ENCODE peak calls at places on chromosomes 11 and 22, in five cellular contexts. One of them, this sample, is unnamed.

GRCh38 chr11:46308632-46309419 is 31.4 kb downstream of the CREB3L1 start:
- DNase-seq in heart right ventricle: peak; percentile 80
- DNase-seq in neuronal stem cell: peak; percentile 60
- DNase-seq in lower leg skin: peak; percentile 96
- DNase-seq in A549: peak; percentile 91
- DNase-seq in this sample: peak; percentile 80

GRCh38 chr22:39207141-39208012 is 37.4 kb downstream of the PDGFB start:
- DNase-seq in A549: no peak
- DNase-seq in neuronal stem cell: no peak
- DNase-seq in heart right ventricle: no peak
- DNase-seq in lower leg skin: peak; percentile 78
- DNase-seq in this sample: no peak

GRCh38 chr11:116640641-116641402 is 132.0 kb downstream of the BUD13 start:
- DNase-seq in A549: no peak
- DNase-seq in lower leg skin: peak; percentile 50
- DNase-seq in neuronal stem cell: no peak
- DNase-seq in heart right ventricle: no peak
- DNase-seq in this sample: no peak

GRCh38 chr11:90220391-90220790 is 2.5 kb downstream of the CHORDC1 start:
- DNase-seq in heart right ventricle: no peak
- DNase-seq in neuronal stem cell: no peak
- DNase-seq in A549: peak; percentile 7
- DNase-seq in lower leg skin: no peak
- DNase-seq in this sample: no peak

GRCh38 chr22:17777005-17777716 is 2.9 kb upstream of the BID start:
- DNase-seq in heart right ventricle: peak; percentile 42
- DNase-seq in A549: no peak
- DNase-seq in lower leg skin: no peak
- DNase-seq in neuronal stem cell: no peak
- DNase-seq in this sample: peak; percentile 82

GRCh38 chr11:129896062-129896461 is 684 bp upstream of the NFRKB start:
- DNase-seq in heart right ventricle: no peak
- DNase-seq in lower leg skin: no peak
- DNase-seq in neuronal stem cell: no peak
- DNase-seq in A549: peak; percentile 8
- DNase-seq in this sample: no peak

GRCh38 chr11:66639066-66639813 is 737 bp downstream of the RBM4 start:
- DNase-seq in heart right ventricle: peak; percentile 16
- DNase-seq in neuronal stem cell: no peak
- DNase-seq in lower leg skin: peak; percentile 39
- DNase-seq in A549: no peak
- DNase-seq in this sample: peak; percentile 37

GRCh38 chr11:95788921-95789505 is 569 bp downstream of the FAM76B start:
- DNase-seq in heart right ventricle: peak; percentile 6
- DNase-seq in A549: peak; percentile 28
- DNase-seq in lower leg skin: no peak
- DNase-seq in neuronal stem cell: peak; percentile 54
- DNase-seq in this sample: peak; percentile 57

GRCh38 chr22:46626911-46627805 is 7.0 kb downstream of the GRAMD4 start:
- DNase-seq in lower leg skin: no peak
- DNase-seq in heart right ventricle: no peak
- DNase-seq in neuronal stem cell: no peak
- DNase-seq in A549: no peak
- DNase-seq in this sample: no peak

GRCh38 chr22:42080287-42080686 is 787 bp downstream of the SMDT1 start:
- DNase-seq in heart right ventricle: no peak
- DNase-seq in A549: no peak
- DNase-seq in lower leg skin: peak; percentile 85
- DNase-seq in neuronal stem cell: no peak
- DNase-seq in this sample: peak; percentile 35

GRCh38 chr11:10579700-10580099 is 11.2 kb upstream of the LYVE1 start:
- DNase-seq in A549: no peak
- DNase-seq in lower leg skin: no peak
- DNase-seq in neuronal stem cell: no peak
- DNase-seq in heart right ventricle: no peak
- DNase-seq in this sample: no peak

GRCh38 chr11:111417011-111417765 is 38.1 kb upstream of the POU2AF1 start:
- DNase-seq in A549: no peak
- DNase-seq in heart right ventricle: no peak
- DNase-seq in neuronal stem cell: no peak
- DNase-seq in lower leg skin: peak; percentile 58
- DNase-seq in this sample: no peak

GRCh38 chr22:20064140-20064480 is 15.9 kb upstream of the DGCR8 start:
- DNase-seq in A549: no peak
- DNase-seq in neuronal stem cell: no peak
- DNase-seq in heart right ventricle: no peak
- DNase-seq in lower leg skin: no peak
- DNase-seq in this sample: no peak

GRCh38 chr11:86737752-86738151 is 62.6 kb upstream of the PRSS23 start:
- DNase-seq in neuronal stem cell: no peak
- DNase-seq in lower leg skin: no peak
- DNase-seq in heart right ventricle: no peak
- DNase-seq in A549: no peak
- DNase-seq in this sample: no peak

GRCh38 chr11:9858822-9859221 is 194.9 kb downstream of the SWAP70 start:
- DNase-seq in A549: no peak
- DNase-seq in heart right ventricle: no peak
- DNase-seq in lower leg skin: no peak
- DNase-seq in neuronal stem cell: no peak
- DNase-seq in this sample: peak; percentile 17

GRCh38 chr22:37282385-37282677 is at the start of gene CYTH4:
- DNase-seq in heart right ventricle: peak; percentile 43
- DNase-seq in lower leg skin: peak; percentile 91
- DNase-seq in neuronal stem cell: no peak
- DNase-seq in A549: no peak
- DNase-seq in this sample: no peak

GRCh38 chr11:119671048-119671447 is 58.0 kb downstream of the NECTIN1 start:
- DNase-seq in neuronal stem cell: no peak
- DNase-seq in heart right ventricle: peak; percentile 87
- DNase-seq in lower leg skin: no peak
- DNase-seq in A549: no peak
- DNase-seq in this sample: no peak

GRCh38 chr22:26483043-26483438 is 542 bp downstream of the HPS4 start:
- DNase-seq in heart right ventricle: no peak
- DNase-seq in neuronal stem cell: no peak
- DNase-seq in lower leg skin: no peak
- DNase-seq in A549: no peak
- DNase-seq in this sample: no peak

GRCh38 chr11:130214861-130215530 is 55.4 kb downstream of the ST14 start:
- DNase-seq in lower leg skin: peak; percentile 62
- DNase-seq in heart right ventricle: no peak
- DNase-seq in A549: no peak
- DNase-seq in neuronal stem cell: no peak
- DNase-seq in this sample: no peak

GRCh38 chr11:117888140-117888561 is 11.7 kb upstream of the FXYD6 start:
- DNase-seq in neuronal stem cell: no peak
- DNase-seq in lower leg skin: peak; percentile 65
- DNase-seq in heart right ventricle: no peak
- DNase-seq in A549: no peak
- DNase-seq in this sample: no peak

GRCh38 chr11:72589802-72590761 is 84.1 kb downstream of the PDE2A start:
- DNase-seq in lower leg skin: no peak
- DNase-seq in neuronal stem cell: peak; percentile 63
- DNase-seq in heart right ventricle: peak; percentile 32
- DNase-seq in A549: peak; percentile 92
- DNase-seq in this sample: no peak

GRCh38 chr11:32087602-32088001 is 3.3 kb upstream of the RCN1 start:
- DNase-seq in A549: no peak
- DNase-seq in lower leg skin: no peak
- DNase-seq in heart right ventricle: no peak
- DNase-seq in neuronal stem cell: no peak
- DNase-seq in this sample: no peak
- H3K4me3 ChIP-seq in A549: no peak overlapping the region
- H3K4me3 ChIP-seq in lower leg skin: no peak overlapping the region
- H3K4me3 ChIP-seq in heart right ventricle: no peak overlapping the region
- H3K4me3 ChIP-seq in neuronal stem cell: no peak overlapping the region
- H3K4me3 ChIP-seq in this sample: no peak overlapping the region

GRCh38 chr11:131656179-131656838 is 285.9 kb downstream of the NTM start:
- DNase-seq in heart right ventricle: no peak
- DNase-seq in neuronal stem cell: no peak
- DNase-seq in lower leg skin: no peak
- DNase-seq in A549: no peak
- DNase-seq in this sample: no peak
- H3K4me3 ChIP-seq in heart right ventricle: no peak overlapping the region
- H3K4me3 ChIP-seq in neuronal stem cell: no peak overlapping the region
- H3K4me3 ChIP-seq in lower leg skin: no peak overlapping the region
- H3K4me3 ChIP-seq in A549: no peak overlapping the region
- H3K4me3 ChIP-seq in this sample: no peak overlapping the region

GRCh38 chr22:43289551-43289963 is 53.6 kb downstream of the SCUBE1 start:
- DNase-seq in lower leg skin: no peak
- DNase-seq in neuronal stem cell: no peak
- DNase-seq in A549: no peak
- DNase-seq in heart right ventricle: no peak
- DNase-seq in this sample: no peak
- H3K4me3 ChIP-seq in lower leg skin: no peak overlapping the region
- H3K4me3 ChIP-seq in neuronal stem cell: no peak overlapping the region
- H3K4me3 ChIP-seq in A549: no peak overlapping the region
- H3K4me3 ChIP-seq in heart right ventricle: peak overlapping the region; percentile 33
- H3K4me3 ChIP-seq in this sample: no peak overlapping the region

GRCh38 chr11:24900960-24901549 is 404.2 kb downstream of the LUZP2 start:
- DNase-seq in heart right ventricle: no peak
- DNase-seq in A549: no peak
- DNase-seq in lower leg skin: no peak
- DNase-seq in neuronal stem cell: no peak
- DNase-seq in this sample: no peak
- H3K4me3 ChIP-seq in heart right ventricle: no peak overlapping the region
- H3K4me3 ChIP-seq in A549: no peak overlapping the region
- H3K4me3 ChIP-seq in lower leg skin: no peak overlapping the region
- H3K4me3 ChIP-seq in neuronal stem cell: no peak overlapping the region
- H3K4me3 ChIP-seq in this sample: no peak overlapping the region

GRCh38 chr11:2305140-2305861 is 3.5 kb downstream of the TSPAN32 start:
- DNase-seq in A549: peak; percentile 58
- DNase-seq in neuronal stem cell: peak; percentile 76
- DNase-seq in heart right ventricle: peak; percentile 88
- DNase-seq in lower leg skin: peak; percentile 97
- DNase-seq in this sample: peak; percentile 68
- H3K4me3 ChIP-seq in A549: no peak overlapping the region
- H3K4me3 ChIP-seq in neuronal stem cell: no peak overlapping the region
- H3K4me3 ChIP-seq in heart right ventricle: no peak overlapping the region
- H3K4me3 ChIP-seq in lower leg skin: no peak overlapping the region
- H3K4me3 ChIP-seq in this sample: no peak overlapping the region

GRCh38 chr22:48488611-48489456 is 1338.8 kb downstream of the BRD1 start:
- DNase-seq in heart right ventricle: no peak
- DNase-seq in lower leg skin: peak; percentile 83
- DNase-seq in neuronal stem cell: peak; percentile 66
- DNase-seq in A549: no peak
- DNase-seq in this sample: no peak

GRCh38 chr22:48488149-48488551 is 1339.5 kb downstream of the BRD1 start:
- DNase-seq in lower leg skin: peak; percentile 63
- DNase-seq in heart right ventricle: no peak
- DNase-seq in neuronal stem cell: no peak
- DNase-seq in A549: no peak
- DNase-seq in this sample: no peak

GRCh38 chr22:48491451-48491941 is 1336.2 kb downstream of the BRD1 start:
- DNase-seq in lower leg skin: peak; percentile 85
- DNase-seq in heart right ventricle: no peak
- DNase-seq in A549: peak; percentile 30
- DNase-seq in neuronal stem cell: no peak
- DNase-seq in this sample: no peak

GRCh38 chr22:48490513-48491411 is 1336.9 kb downstream of the BRD1 start:
- DNase-seq in heart right ventricle: no peak
- DNase-seq in lower leg skin: peak; percentile 84
- DNase-seq in neuronal stem cell: no peak
- DNase-seq in A549: peak; percentile 19
- DNase-seq in this sample: no peak

DNA sequence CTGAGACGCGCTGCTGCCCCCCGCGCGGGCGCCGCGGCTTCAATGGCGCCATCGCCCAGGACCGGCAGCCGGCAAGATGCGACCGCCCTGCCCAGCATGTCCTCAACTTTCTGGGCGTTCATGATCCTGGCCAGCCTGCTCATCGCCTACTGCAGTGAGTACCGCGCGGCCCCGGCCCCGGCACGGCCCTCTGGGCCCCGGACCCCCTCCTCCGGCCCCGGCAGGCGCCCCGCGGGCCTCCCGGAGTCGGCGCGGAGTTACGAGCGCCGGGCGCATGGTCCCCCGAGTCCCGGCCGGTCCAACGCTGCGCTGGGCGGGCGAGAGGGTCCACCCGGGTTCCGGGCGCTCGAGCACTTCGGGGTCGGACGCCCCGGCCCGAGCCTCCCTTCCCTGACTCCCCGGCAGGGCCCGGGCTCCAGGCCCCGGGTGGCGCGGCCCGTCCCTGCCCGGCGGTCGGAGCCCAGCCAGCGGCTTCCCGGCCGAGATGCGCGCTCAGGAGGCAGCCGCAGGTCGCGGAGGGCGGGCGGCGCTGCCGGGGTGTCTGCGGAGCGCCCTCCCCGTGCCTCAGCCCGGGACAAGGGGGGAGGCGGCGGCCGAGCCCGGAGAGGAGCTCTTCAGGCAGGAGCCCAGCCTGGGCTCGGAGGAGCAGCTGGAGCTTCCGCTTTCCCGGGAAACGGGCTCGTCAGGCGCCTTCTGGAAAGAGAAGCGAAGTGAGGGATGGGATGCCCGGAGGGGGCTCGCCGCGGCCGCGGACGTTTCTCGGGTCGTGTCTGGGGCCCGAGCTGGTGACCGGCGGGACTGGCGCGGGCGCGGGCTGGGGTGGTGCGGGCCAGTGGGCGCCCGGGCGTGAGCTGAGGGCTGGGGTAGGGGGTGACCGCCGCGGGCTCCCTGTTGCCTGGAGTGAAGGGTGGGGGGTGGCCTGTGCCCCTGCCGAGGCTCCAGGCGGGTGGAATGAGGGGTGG is 1337.8 kb downstream of the BRD1 start:
- DNase-seq in lower leg skin: peak; percentile 86
- DNase-seq in neuronal stem cell: no peak
- DNase-seq in A549: peak; percentile 23
- DNase-seq in heart right ventricle: no peak
- DNase-seq in this sample: no peak
- H3K4me3 ChIP-seq in lower leg skin: peak overlapping the region; percentile 27
- H3K4me3 ChIP-seq in neuronal stem cell: peak overlapping the region; percentile 88
- H3K4me3 ChIP-seq in A549: peak overlapping the region; percentile 69
- H3K4me3 ChIP-seq in heart right ventricle: peak overlapping the region; percentile 38
- H3K4me3 ChIP-seq in this sample: no peak overlapping the region

GRCh38 chr11:99548264-99548663 is 527.5 kb downstream of the CNTN5 start:
- DNase-seq in A549: no peak
- DNase-seq in neuronal stem cell: no peak
- DNase-seq in lower leg skin: no peak
- DNase-seq in heart right ventricle: no peak
- DNase-seq in this sample: no peak
- H3K4me3 ChIP-seq in A549: no peak overlapping the region
- H3K4me3 ChIP-seq in neuronal stem cell: no peak overlapping the region
- H3K4me3 ChIP-seq in lower leg skin: no peak overlapping the region
- H3K4me3 ChIP-seq in heart right ventricle: no peak overlapping the region
- H3K4me3 ChIP-seq in this sample: no peak overlapping the region

GRCh38 chr11:61553373-61554171 is 27.3 kb downstream of the SYT7 start:
- DNase-seq in heart right ventricle: no peak
- DNase-seq in A549: no peak
- DNase-seq in lower leg skin: no peak
- DNase-seq in neuronal stem cell: no peak
- DNase-seq in this sample: no peak
- H3K4me3 ChIP-seq in heart right ventricle: no peak overlapping the region
- H3K4me3 ChIP-seq in A549: no peak overlapping the region
- H3K4me3 ChIP-seq in lower leg skin: no peak overlapping the region
- H3K4me3 ChIP-seq in neuronal stem cell: no peak overlapping the region
- H3K4me3 ChIP-seq in this sample: no peak overlapping the region

GRCh38 chr11:6681505-6681904 is 1.6 kb downstream of the MRPL17 start:
- DNase-seq in neuronal stem cell: no peak
- DNase-seq in lower leg skin: no peak
- DNase-seq in heart right ventricle: no peak
- DNase-seq in A549: no peak
- DNase-seq in this sample: no peak
- H3K4me3 ChIP-seq in neuronal stem cell: no peak overlapping the region
- H3K4me3 ChIP-seq in lower leg skin: no peak overlapping the region
- H3K4me3 ChIP-seq in heart right ventricle: peak overlapping the region; percentile 75
- H3K4me3 ChIP-seq in A549: peak overlapping the region; percentile 83
- H3K4me3 ChIP-seq in this sample: peak overlapping the region; percentile 69

GRCh38 chr11:122159861-122160260 is 43.8 kb upstream of the BLID start:
- DNase-seq in A549: no peak
- DNase-seq in neuronal stem cell: no peak
- DNase-seq in lower leg skin: no peak
- DNase-seq in heart right ventricle: no peak
- DNase-seq in this sample: no peak
- H3K4me3 ChIP-seq in A549: no peak overlapping the region
- H3K4me3 ChIP-seq in neuronal stem cell: no peak overlapping the region
- H3K4me3 ChIP-seq in lower leg skin: no peak overlapping the region
- H3K4me3 ChIP-seq in heart right ventricle: no peak overlapping the region
- H3K4me3 ChIP-seq in this sample: no peak overlapping the region

This sample was measured in DND-41.